ENCODE peak calls at places on chromosomes 2 and 18, in seven cellular contexts. J is iPS-NIHi11, O is T-cell, F is H9, G is prostate gland, M is GM13977, R is fibroblast of villous mesenchyme. T is an unnamed sample.

GRCh38 chr2:236505071-236505470 is 64.6 kb upstream of the ACKR3 start:
- DNase-seq in J (no peak), O (no peak), F (no peak), G (no peak), M (no peak), R (no peak), T (no peak)

GRCh38 chr2:232893834-232894233 is 23.8 kb downstream of the SNORC start:
- DNase-seq in J (no peak), O (no peak), F (peak), G (no peak), M (no peak), R (no peak), T (no peak)

GRCh38 chr18:49846263-49846662 is 32.9 kb upstream of the ACAA2 start:
- DNase-seq in J (no peak), O (no peak), F (no peak), G (no peak), M (no peak), R (peak), T (peak)

GRCh38 chr2:23456881-23457760 is 72.1 kb downstream of the KLHL29 start:
- DNase-seq in J (no peak), O (no peak), F (no peak), G (no peak), M (no peak), R (no peak), T (no peak)

GRCh38 chr2:20590704-20591515 is 60.0 kb downstream of the HS1BP3 start:
- DNase-seq in J (no peak), O (no peak), F (no peak), G (no peak), M (no peak), R (no peak), T (no peak)

GRCh38 chr18:2104620-2105462 is 466.5 kb downstream of the METTL4 start:
- DNase-seq in J (peak), O (peak), F (peak), G (peak), M (peak), R (peak), T (peak)

GRCh38 chr18:72283148-72283925 is 260.8 kb downstream of the CBLN2 start:
- DNase-seq in J (no peak), O (no peak), F (no peak), G (no peak), M (no peak), R (no peak), T (no peak)

GRCh38 chr18:33746261-33746660 is 168.2 kb downstream of the ASXL3 start:
- DNase-seq in J (no peak), O (no peak), F (no peak), G (no peak), M (no peak), R (no peak), T (no peak)

GRCh38 chr2:203413796-203414195 is 85.6 kb downstream of the ABI2 start:
- DNase-seq in J (no peak), O (no peak), F (no peak), G (no peak), M (no peak), R (no peak), T (no peak)

GRCh38 chr2:64996914-64997313 is 7.7 kb downstream of the SLC1A4 start:
- DNase-seq in J (no peak), O (no peak), F (no peak), G (no peak), M (no peak), R (peak), T (no peak)

GRCh38 chr2:230701308-230701707 is 11.3 kb upstream of the CAB39 start:
- DNase-seq in J (no peak), O (no peak), F (no peak), G (no peak), M (no peak), R (no peak), T (no peak)

GRCh38 chr2:240701736-240702639 is 10.3 kb downstream of the AQP12A start:
- DNase-seq in J (no peak), O (no peak), F (no peak), G (no peak), M (no peak), R (no peak), T (no peak)

GRCh38 chr18:8484951-8485350 is 124.3 kb upstream of the RAB12 start:
- DNase-seq in J (no peak), O (no peak), F (no peak), G (no peak), M (no peak), R (no peak), T (no peak)

GRCh38 chr2:121860033-121860810 is 104.8 kb downstream of the TSN start:
- DNase-seq in J (no peak), O (no peak), F (no peak), G (no peak), M (no peak), R (peak), T (no peak)

GRCh38 chr2:219736196-219736595 is 108.8 kb downstream of the SLC4A3 start:
- DNase-seq in J (peak), O (no peak), F (no peak), G (peak), M (peak), R (peak), T (no peak)

GRCh38 chr18:58544616-58545337 is 84.1 kb downstream of the ALPK2 start:
- DNase-seq in J (no peak), O (no peak), F (no peak), G (no peak), M (peak), R (no peak), T (no peak)

GRCh38 chr2:151777911-151778310 is 43.6 kb upstream of the NEB start:
- DNase-seq in J (no peak), O (no peak), F (no peak), G (no peak), M (no peak), R (no peak), T (no peak)

GRCh38 chr2:44751754-44752479 is 189.6 kb upstream of the SIX3 start:
- DNase-seq in J (peak), O (no peak), F (peak), G (no peak), M (no peak), R (no peak), T (no peak)

GRCh38 chr2:230957756-230958391 is 32.8 kb upstream of the GPR55 start:
- DNase-seq in J (no peak), O (no peak), F (no peak), G (no peak), M (no peak), R (no peak), T (no peak)

GRCh38 chr2:38517284-38517683 is 85.4 kb downstream of the HNRNPLL start:
- DNase-seq in J (no peak), O (no peak), F (no peak), G (no peak), M (no peak), R (peak), T (no peak)

GRCh38 chr2:215609089-215610032 is 173.5 kb upstream of the FN1 start:
- DNase-seq in J (no peak), O (no peak), F (no peak), G (no peak), M (no peak), R (no peak), T (no peak)

GRCh38 chr2:128374711-128375413 is 56.2 kb upstream of the HS6ST1 start:
- DNase-seq in J (no peak), O (no peak), F (no peak), G (peak), M (no peak), R (peak), T (no peak)

GRCh38 chr2:96265349-96265839 is 403 bp downstream of the TMEM127 start:
- DNase-seq in J (peak), O (no peak), F (no peak), G (no peak), M (peak), R (peak), T (peak)

GRCh38 chr2:160241251-160242137 is 41.4 kb upstream of the ITGB6 start:
- DNase-seq in J (no peak), O (no peak), F (no peak), G (peak), M (no peak), R (peak), T (peak)

GRCh38 chr2:60551241-60552095 is 2.0 kb downstream of the BCL11A start:
- DNase-seq in J (no peak), O (no peak), F (peak), G (peak), M (no peak), R (peak), T (no peak)

GRCh38 chr2:150212722-150213171 is 274.7 kb downstream of the RND3 start:
- DNase-seq in J (no peak), O (no peak), F (no peak), G (no peak), M (no peak), R (peak), T (no peak)

GRCh38 chr2:233542507-233542906 is 24.1 kb downstream of the USP40 start:
- DNase-seq in J (no peak), O (no peak), F (no peak), G (no peak), M (no peak), R (peak), T (no peak)

GRCh38 chr2:176072292-176072669 is 11.5 kb downstream of the EVX2 start:
- DNase-seq in J (no peak), O (no peak), F (no peak), G (no peak), M (no peak), R (no peak), T (no peak)

GRCh38 chr2:171347591-171348032 is 86.2 kb downstream of the METTL8 start:
- DNase-seq in J (no peak), O (no peak), F (no peak), G (peak), M (no peak), R (peak), T (no peak)

GRCh38 chr2:179019260-179019659 is 30.7 kb downstream of the CCDC141 start:
- DNase-seq in J (no peak), O (no peak), F (no peak), G (no peak), M (no peak), R (no peak), T (no peak)

T was measured in lung.